ENCODE peak calls at places on chromosomes 7 and 10, in nine cellular contexts. J is transverse colon, I is heart left ventricle, W is mucosa of descending colon, Z is lung, V is HCT116, T is WERI-Rb-1, S is stomach, F is upper lobe of left lung. G is an unnamed sample.

GRCh38 chr7:151032936-151033863 is 5.0 kb downstream of the ABCB8 start:
- DNase-seq in S (no peak), V (no peak), T (peak), J (no peak), Z (no peak), W (no peak), I (no peak), F (no peak), G (no peak)

GRCh38 chr10:112958275-112958995 is 8.4 kb downstream of the TCF7L2 start:
- DNase-seq in Z (no peak), I (no peak), F (no peak), J (no peak), V (no peak), T (no peak), W (no peak), S (no peak), G (no peak)

GRCh38 chr7:151088856-151089699 is 2.8 kb downstream of the AGAP3 start:
- DNase-seq in J (peak), V (no peak), F (peak), S (peak), Z (peak), I (peak), W (peak), T (peak), G (peak)

GRCh38 chr7:77439572-77439971 is 23.4 kb upstream of the GSAP start:
- DNase-seq in F (peak), Z (peak), W (no peak), S (peak), V (no peak), T (peak), J (peak), I (peak), G (no peak)

GRCh38 chr7:69893915-69894314 is 295.6 kb downstream of the AUTS2 start:
- DNase-seq in F (no peak), I (no peak), J (no peak), T (no peak), S (no peak), V (no peak), W (no peak), Z (no peak), G (no peak)

GRCh38 chr7:66205736-66206080 is 574 bp downstream of the TPST1 start:
- DNase-seq in S (no peak), F (peak), W (no peak), I (peak), Z (no peak), J (peak), T (peak), V (no peak), G (no peak)

GRCh38 chr7:138864667-138865066 is 66.7 kb upstream of the ATP6V0A4 start:
- DNase-seq in S (no peak), F (no peak), I (no peak), Z (no peak), W (no peak), T (no peak), J (no peak), V (no peak), G (no peak)

GRCh38 chr7:31744294-31744874 is 57.4 kb downstream of the PPP1R17 start:
- DNase-seq in F (peak), J (peak), S (peak), W (no peak), T (peak), I (peak), Z (peak), V (peak), G (no peak)

GRCh38 chr7:147765301-147765700 is 825.3 kb upstream of the C7orf33 start:
- DNase-seq in J (no peak), S (no peak), V (no peak), F (no peak), W (no peak), Z (no peak), T (no peak), I (no peak), G (no peak)

GRCh38 chr7:44637788-44638594 is 31.6 kb downstream of the OGDH start:
- DNase-seq in J (peak), F (peak), I (peak), Z (no peak), T (no peak), S (peak), V (peak), W (peak), G (peak)

GRCh38 chr7:5689118-5689517 is 92.3 kb downstream of the RNF216 start:
- DNase-seq in T (no peak), S (no peak), J (no peak), I (no peak), F (no peak), Z (no peak), W (peak), V (no peak), G (no peak)

GRCh38 chr10:23345861-23346260 is 1.3 kb upstream of the C10orf67 start:
- DNase-seq in F (no peak), T (no peak), J (no peak), I (no peak), W (no peak), S (no peak), V (no peak), Z (no peak), G (no peak)

GRCh38 chr10:72557362-72557761 is 68.5 kb downstream of the MICU1 start:
- DNase-seq in I (no peak), W (no peak), V (no peak), T (no peak), S (no peak), F (no peak), Z (no peak), J (no peak), G (no peak)

GRCh38 chr7:158235862-158236261 is 351.8 kb downstream of the PTPRN2 start:
- DNase-seq in S (no peak), V (no peak), Z (no peak), F (no peak), W (no peak), T (no peak), J (no peak), I (no peak), G (no peak)

GRCh38 chr7:100509213-100509612 is 25.5 kb downstream of the NYAP1 start:
- DNase-seq in V (no peak), J (no peak), W (no peak), I (no peak), S (no peak), T (no peak), F (no peak), Z (no peak), G (no peak)

GRCh38 chr10:80191589-80192270 is 13.6 kb downstream of the ANXA11 start:
- DNase-seq in I (no peak), Z (no peak), T (no peak), F (peak), J (peak), W (peak), S (peak), V (no peak), G (no peak)

GRCh38 chr10:131332821-131333220 is 21.3 kb upstream of the TCERG1L start:
- DNase-seq in I (no peak), F (no peak), Z (no peak), T (no peak), V (no peak), J (no peak), W (no peak), S (no peak), G (no peak)

GRCh38 chr10:1643161-1643910 is 94.0 kb downstream of the ADARB2 start:
- DNase-seq in J (no peak), Z (no peak), W (no peak), V (no peak), S (no peak), T (no peak), F (no peak), I (no peak), G (no peak)

GRCh38 chr7:19107392-19108147 is 9.9 kb downstream of the TWIST1 start:
- DNase-seq in W (peak), V (no peak), J (no peak), Z (no peak), T (no peak), F (no peak), S (no peak), I (peak), G (peak)

GRCh38 chr7:127245582-127245981 is 7.2 kb downstream of the GRM8 start:
- DNase-seq in W (no peak), F (no peak), I (no peak), T (no peak), Z (no peak), V (no peak), J (no peak), S (no peak), G (no peak)

GRCh38 chr10:52030051-52030867 is 283.8 kb upstream of the DKK1 start:
- DNase-seq in Z (no peak), J (no peak), I (no peak), F (no peak), W (no peak), S (no peak), T (no peak), V (no peak), G (no peak)

DNA sequence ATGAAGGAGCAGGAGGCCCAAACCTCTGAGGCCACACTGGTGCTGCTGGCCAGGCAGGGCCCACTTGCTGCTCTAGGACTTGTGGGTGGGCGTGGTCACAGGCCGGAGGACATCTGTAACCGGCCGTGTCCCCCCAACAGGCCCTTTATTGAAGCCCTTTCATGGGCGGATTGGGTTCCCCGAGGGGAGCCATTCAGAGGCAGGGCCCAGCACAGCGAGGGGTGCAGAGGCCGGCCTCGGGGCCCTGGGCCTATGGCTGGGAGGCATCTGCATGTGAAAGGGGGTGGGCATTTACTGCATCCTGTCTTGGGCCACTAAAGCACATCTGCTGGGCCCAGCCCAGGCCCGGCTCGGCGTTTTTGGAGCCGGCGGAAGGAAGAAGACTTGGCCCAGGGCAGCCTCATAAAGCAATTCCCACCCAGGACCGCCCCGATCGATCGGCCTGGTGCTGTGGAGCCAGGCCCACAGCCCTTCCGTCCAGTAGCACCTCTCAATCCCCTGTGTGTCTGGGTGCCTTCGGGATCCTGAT is 8.4 kb downstream of the LHPP start:
- DNase-seq in S (no peak), I (no peak), F (no peak), Z (no peak), T (no peak), J (no peak), W (no peak), V (no peak), G (no peak)
- H3K4me3 ChIP-seq in S (no peak), I (no peak), F (no peak), Z (no peak), T (no peak), J (no peak), W (no peak), V (no peak), G (no peak)

DNA sequence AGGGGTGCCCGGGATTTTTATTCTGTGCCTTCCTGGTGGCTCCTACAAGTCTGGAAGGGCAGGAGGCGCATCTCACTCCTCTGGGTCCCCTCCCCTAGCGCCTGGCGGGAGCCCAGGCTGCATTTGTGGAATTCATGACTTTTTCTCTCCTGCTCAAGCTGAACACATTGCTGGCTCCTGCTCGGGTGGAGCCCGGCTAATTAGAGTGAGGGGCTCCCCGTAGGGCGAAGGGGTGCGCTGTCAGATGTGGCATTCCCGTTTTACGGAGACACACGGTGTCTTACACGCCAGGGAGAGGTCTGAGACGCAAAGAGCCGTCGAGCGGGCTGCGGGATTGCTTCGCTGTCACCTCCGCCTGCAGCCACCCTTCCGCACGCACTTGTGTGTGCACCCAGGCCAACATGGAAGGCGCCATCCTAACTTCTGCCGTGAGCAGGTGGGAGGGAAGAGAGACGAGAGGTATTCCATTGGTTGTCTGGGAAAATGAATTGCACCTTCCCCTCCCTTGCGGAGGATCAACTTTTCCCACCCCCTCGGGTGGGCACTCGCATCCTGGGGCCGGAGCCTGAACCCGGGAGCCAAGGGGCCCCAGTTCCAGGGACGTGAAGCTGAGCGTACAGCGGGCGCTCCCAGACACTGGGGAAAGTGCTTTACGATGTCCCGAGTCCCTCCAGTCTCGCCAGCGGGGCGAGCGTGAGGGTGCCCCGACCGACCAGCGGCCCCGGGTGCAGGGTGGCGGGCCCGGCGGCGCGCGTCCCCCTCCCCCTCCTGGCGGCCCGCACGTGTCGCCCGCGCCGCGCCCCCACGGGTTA is 1.2 kb upstream of the IKZF1 start:
- DNase-seq in T (no peak), I (no peak), S (no peak), W (peak), J (no peak), Z (no peak), V (no peak), F (no peak), G (no peak)
- H3K4me3 ChIP-seq in T (peak), I (no peak), S (no peak), W (no peak), J (no peak), Z (no peak), V (no peak), F (no peak), G (peak)

GRCh38 chr10:110007701-110008517 is at the start of gene ADD3:
- DNase-seq in J (peak), T (peak), V (peak), Z (peak), W (peak), F (peak), I (peak), S (peak), G (peak)

GRCh38 chr10:110007171-110007700 is 548 bp upstream of the ADD3 start:
- DNase-seq in J (no peak), V (no peak), W (no peak), Z (peak), I (no peak), T (no peak), S (no peak), F (peak), G (no peak)

GRCh38 chr10:110011679-110012078 is 3.9 kb downstream of the ADD3 start:
- DNase-seq in T (no peak), I (no peak), V (no peak), F (no peak), W (no peak), J (no peak), S (no peak), Z (no peak), G (no peak)

GRCh38 chr10:110008518-110009339 is 945 bp downstream of the ADD3 start:
- DNase-seq in S (peak), T (peak), V (no peak), F (peak), W (peak), J (peak), I (peak), Z (peak), G (no peak)

DNA sequence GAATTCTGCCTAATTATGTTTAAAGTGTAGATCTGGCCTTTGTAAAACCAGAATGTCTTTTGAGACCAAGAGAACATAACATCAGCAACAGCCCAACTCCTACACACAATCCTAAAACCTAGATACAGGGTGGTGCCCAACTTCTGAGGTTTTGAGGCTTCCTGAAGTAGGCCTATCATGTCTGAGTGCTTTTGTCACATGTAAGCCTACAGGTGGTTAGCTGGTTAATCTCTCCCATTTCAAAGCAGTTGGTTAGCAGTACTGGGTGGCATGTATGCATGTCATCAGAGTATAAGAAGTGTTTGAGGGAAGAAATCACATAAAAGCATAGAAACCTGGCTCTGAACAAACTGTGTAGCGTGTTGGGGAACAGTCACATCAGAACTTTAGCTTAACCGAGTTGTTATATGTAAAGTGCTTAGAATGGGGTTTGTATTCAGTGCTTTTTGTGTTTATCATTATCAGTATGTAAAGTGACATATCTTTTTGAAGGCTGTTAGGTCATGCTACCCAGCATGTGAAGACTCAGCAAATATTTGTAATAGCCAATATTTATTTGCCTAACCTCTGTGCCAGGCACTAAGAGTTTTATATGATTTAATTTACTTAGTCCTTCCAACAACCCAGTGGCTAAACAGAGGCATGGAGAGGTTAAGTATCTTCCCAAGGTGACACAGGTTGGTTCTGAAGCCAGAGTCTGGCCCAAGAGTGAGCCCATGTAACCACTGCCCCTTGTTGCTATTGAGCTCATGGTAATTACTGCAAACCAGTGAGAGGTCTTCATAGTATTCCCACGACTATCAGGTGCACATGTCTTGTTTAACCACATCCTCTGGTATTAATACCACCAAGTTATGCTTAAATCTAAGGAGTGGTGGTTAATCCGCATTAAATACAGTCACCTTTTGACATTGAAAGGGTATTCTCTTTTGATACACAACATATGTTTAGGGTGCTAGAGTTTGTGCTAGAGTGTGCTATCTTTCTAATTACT is 2.6 kb downstream of the ADD3 start:
- DNase-seq in T (no peak), F (no peak), I (no peak), Z (no peak), S (no peak), W (no peak), J (no peak), V (no peak), G (no peak)
- H3K4me3 ChIP-seq in T (no peak), F (no peak), I (peak), Z (no peak), S (peak), W (no peak), J (no peak), V (no peak), G (peak)

GRCh38 chr10:32132357-32132756 is 76.1 kb upstream of the KIF5B start:
- DNase-seq in Z (no peak), W (no peak), V (no peak), F (no peak), J (peak), T (no peak), S (no peak), I (no peak), G (no peak)
- H3K4me3 ChIP-seq in Z (no peak), W (no peak), V (no peak), F (no peak), J (no peak), T (no peak), S (no peak), I (no peak), G (no peak)

DNA sequence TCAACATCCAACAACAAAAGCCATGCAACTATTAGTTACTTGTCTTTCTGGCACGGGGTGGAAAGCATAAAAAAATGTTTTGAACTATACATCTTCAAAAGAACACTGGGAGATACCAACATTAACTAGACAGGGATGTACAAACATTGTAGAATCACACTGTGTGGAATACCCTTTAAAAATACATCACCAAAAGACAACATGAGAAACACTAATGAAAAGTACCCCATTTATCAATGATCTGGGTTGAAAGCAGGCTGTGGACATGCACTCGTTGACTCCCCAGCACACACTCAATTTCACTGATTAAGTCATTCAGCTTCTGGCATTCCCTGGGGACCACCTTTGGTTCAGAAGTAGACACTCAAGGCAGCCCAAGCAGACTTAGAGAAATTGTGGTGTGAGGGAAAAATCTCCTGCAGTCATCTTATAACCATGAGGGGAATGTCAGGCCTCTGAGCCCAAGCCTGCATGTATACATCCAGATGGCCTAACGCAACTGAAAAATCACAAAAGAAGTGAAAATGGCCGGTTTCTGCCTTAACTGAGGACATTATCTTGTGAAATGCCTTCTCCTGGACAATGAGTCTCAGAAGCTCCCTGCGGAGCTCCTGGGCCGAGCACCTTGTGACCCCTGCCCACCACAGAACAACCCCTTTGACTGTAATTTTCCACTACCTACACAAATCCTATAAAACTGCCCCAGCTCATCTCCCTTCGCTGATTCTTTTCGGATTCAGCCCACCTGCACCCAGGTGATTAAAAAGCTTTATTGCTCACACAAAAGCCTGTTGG is 53.0 kb downstream of the CACUL1 start:
- DNase-seq in J (no peak), W (no peak), T (no peak), I (no peak), V (no peak), S (no peak), Z (no peak), F (no peak), G (no peak)
- H3K4me3 ChIP-seq in J (no peak), W (no peak), T (no peak), I (no peak), V (no peak), S (no peak), Z (no peak), F (no peak), G (no peak)

DNA sequence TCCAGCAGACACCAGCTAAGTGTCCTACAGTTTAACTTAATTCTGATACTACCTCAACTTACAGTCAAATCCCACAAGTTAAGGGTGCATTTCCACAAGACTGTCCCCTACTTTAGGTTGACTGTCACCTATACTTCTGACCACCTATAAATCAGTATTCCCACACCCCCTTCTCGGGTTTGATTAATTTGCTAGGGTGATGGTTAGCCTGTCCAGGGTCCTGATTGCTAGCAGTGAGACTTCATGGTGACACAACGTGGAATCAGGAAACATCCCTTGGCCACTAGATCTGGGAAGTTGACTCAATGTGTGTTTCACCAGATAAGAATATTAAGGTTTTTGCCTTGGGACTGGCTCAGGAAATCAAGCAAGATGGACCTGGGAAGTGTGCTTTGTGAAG is 88.4 kb downstream of the OR13A1 start:
- DNase-seq in F (no peak), J (no peak), Z (no peak), S (no peak), T (no peak), W (no peak), V (no peak), I (no peak), G (no peak)
- H3K4me3 ChIP-seq in F (no peak), J (no peak), Z (no peak), S (no peak), T (no peak), W (no peak), V (no peak), I (no peak), G (no peak)

G was measured in suprapubic skin.